ENCODE peak calls at places on chromosome 7, in four cellular contexts. N is HepG2, R is breast epithelium, K is right lobe of liver. D is an unnamed sample.

GRCh38 chr7:143988986-143989745 is 11.0 kb upstream of the OR6B1 start:
- DNase-seq in N (no peak), R (no peak), K (no peak), D (peak; percentile 55)

GRCh38 chr7:159144756-159145543 is at the start of gene VIPR2:
- DNase-seq in N (no peak), R (no peak), K (no peak), D (no peak)

GRCh38 chr7:23275906-23276305 is 23.2 kb upstream of the MALSU1 start:
- DNase-seq in N (no peak), R (no peak), K (no peak), D (no peak)

GRCh38 chr7:17020250-17020649 is 138.5 kb upstream of the AGR3 start:
- DNase-seq in N (peak; percentile 78), R (no peak), K (no peak), D (no peak)

GRCh38 chr7:112133328-112133727 is 72.9 kb downstream of the DOCK4 start:
- DNase-seq in N (no peak), R (no peak), K (no peak), D (no peak)

GRCh38 chr7:112084506-112084905 is 121.7 kb downstream of the DOCK4 start:
- DNase-seq in N (no peak), R (no peak), K (no peak), D (no peak)

GRCh38 chr7:113810108-113810748 is 108.6 kb downstream of the PPP1R3A start:
- DNase-seq in N (no peak), R (no peak), K (no peak), D (no peak)

GRCh38 chr7:79653136-79653631 is 199.7 kb upstream of the MAGI2 start:
- DNase-seq in N (no peak), R (no peak), K (no peak), D (no peak)

GRCh38 chr7:155001756-155002410 is 1.0 kb downstream of the PAXIP1 start:
- DNase-seq in N (no peak), R (no peak), K (no peak), D (peak; percentile 16)

GRCh38 chr7:26449175-26450165 is 157.8 kb downstream of the SNX10 start:
- DNase-seq in N (no peak), R (no peak), K (no peak), D (peak; percentile 35)

GRCh38 chr7:29572543-29572942 is 8.9 kb downstream of the PRR15 start:
- DNase-seq in N (no peak), R (no peak), K (no peak), D (no peak)

GRCh38 chr7:26868841-26869505 is 4.6 kb upstream of the SKAP2 start:
- DNase-seq in N (no peak), R (no peak), K (no peak), D (no peak)

GRCh38 chr7:127251458-127252379 is 1.0 kb downstream of the GRM8 start:
- DNase-seq in N (no peak), R (no peak), K (peak; percentile 64), D (no peak)

GRCh38 chr7:152543801-152544200 is 108.0 kb upstream of the KMT2C start:
- DNase-seq in N (no peak), R (no peak), K (no peak), D (no peak)

GRCh38 chr7:100040575-100040974 is 9.0 kb upstream of the ZSCAN21 start:
- DNase-seq in N (no peak), R (no peak), K (no peak), D (no peak)

GRCh38 chr7:2886900-2887299 is 42.8 kb upstream of the GNA12 start:
- DNase-seq in N (peak; percentile 66), R (no peak), K (no peak), D (peak; percentile 56)

GRCh38 chr7:116315293-116315692 is 105.0 kb downstream of the TES start:
- DNase-seq in N (no peak), R (no peak), K (no peak), D (no peak)

GRCh38 chr7:2926898-2927405 is 82.8 kb upstream of the GNA12 start:
- DNase-seq in N (no peak), R (no peak), K (peak; percentile 15), D (no peak)

GRCh38 chr7:128322040-128322643 is 21.6 kb downstream of the RBM28 start:
- DNase-seq in N (peak; percentile 48), R (no peak), K (no peak), D (no peak)

GRCh38 chr7:154842608-154843007 is 160.3 kb downstream of the PAXIP1 start:
- DNase-seq in N (no peak), R (no peak), K (no peak), D (no peak)

GRCh38 chr7:22821702-22822485 is 755 bp downstream of the TOMM7 start:
- DNase-seq in N (no peak), R (no peak), K (no peak), D (no peak)

GRCh38 chr7:2750054-2750453 is 62.1 kb downstream of the AMZ1 start:
- DNase-seq in N (no peak), R (no peak), K (no peak), D (no peak)

GRCh38 chr7:143958781-143959180 is 4.1 kb downstream of the OR2F1 start:
- DNase-seq in N (peak; percentile 65), R (no peak), K (no peak), D (no peak)

GRCh38 chr7:18593602-18594279 is 98.2 kb downstream of the HDAC9 start:
- DNase-seq in N (no peak), R (no peak), K (no peak), D (no peak)

GRCh38 chr7:90689256-90689655 is 93.1 kb downstream of the CDK14 start:
- DNase-seq in N (no peak), R (no peak), K (no peak), D (no peak)

DNA sequence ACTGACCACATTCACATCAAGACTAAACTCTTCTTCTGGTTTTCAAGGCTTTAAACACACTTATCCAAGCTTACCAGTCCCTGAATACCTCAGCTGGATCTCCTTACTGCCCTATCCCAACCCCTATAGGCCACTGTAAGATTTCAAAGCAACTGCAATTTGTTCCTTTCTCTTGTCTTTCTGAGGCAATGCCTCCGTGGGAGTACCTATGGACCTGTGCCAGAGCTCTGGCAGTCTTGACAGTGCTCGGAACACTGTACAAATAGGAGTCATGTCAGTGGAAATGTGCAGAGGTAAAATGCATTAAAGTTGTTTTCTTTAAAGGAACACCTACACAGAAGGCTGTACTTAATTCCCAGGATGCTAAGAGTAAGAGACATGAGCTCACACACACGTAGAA is 124.7 kb downstream of the CNOT4 start:
- DNase-seq in N (no peak), R (no peak), K (no peak), D (no peak)
- TF ChIP-seq POLR2A in N (no peak), R (no peak), K (no peak), D (no peak)

GRCh38 chr7:142697270-142697669 is 52.0 kb upstream of the PRSS1 start:
- DNase-seq in N (no peak), R (no peak), K (no peak), D (no peak)

GRCh38 chr7:142693911-142694310 is 55.4 kb upstream of the PRSS1 start:
- DNase-seq in N (no peak), R (no peak), K (no peak), D (no peak)

GRCh38 chr7:142696456-142697179 is 52.7 kb upstream of the PRSS1 start:
- DNase-seq in N (no peak), R (no peak), K (no peak), D (no peak)

GRCh38 chr7:142703655-142704310 is 45.5 kb upstream of the PRSS1 start:
- DNase-seq in N (no peak), R (no peak), K (no peak), D (no peak)

DNA sequence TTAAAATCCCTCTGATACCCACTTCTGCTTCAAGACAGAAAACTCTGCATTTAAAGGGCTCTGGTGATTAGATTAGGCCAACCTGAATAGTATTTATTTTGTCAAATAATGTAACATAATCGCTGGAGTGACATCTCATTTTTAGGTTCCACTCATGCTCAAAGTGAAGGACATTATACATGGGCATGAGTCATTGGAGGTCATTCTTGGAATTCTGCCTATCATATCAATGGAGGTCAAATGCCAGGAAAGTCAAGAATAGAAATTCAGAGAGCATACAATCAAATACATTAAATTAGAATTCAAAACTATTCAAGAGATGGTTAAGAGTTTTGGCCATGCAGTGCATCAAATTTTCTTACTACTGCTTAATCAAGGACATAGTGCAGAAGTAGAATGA is 50.8 kb upstream of the PRSS1 start:
- DNase-seq in N (no peak), R (no peak), K (no peak), D (no peak)
- H3K27ac ChIP-seq in N (no peak overlapping the region), R (no peak overlapping the region), K (no peak overlapping the region), D (no peak overlapping the region)

GRCh38 chr7:44754802-44755697 is 6.4 kb downstream of the ZMIZ2 start:
- DNase-seq in N (no peak), R (no peak), K (no peak), D (no peak)
- H3K4me1 ChIP-seq in N (peaks cover 19% of the 10 kb centered on the region), R (peaks cover 22% of the 10 kb centered on the region), K (no peaks in the 10 kb centered on the region), D (peaks cover 27% of the 10 kb centered on the region)

GRCh38 chr7:47080816-47081215 is 501.1 kb downstream of the TNS3 start:
- DNase-seq in N (no peak), R (no peak), K (no peak), D (no peak)
- TF ChIP-seq POLR2A in N (no peak), R (no peak), K (no peak), D (no peak)

DNA sequence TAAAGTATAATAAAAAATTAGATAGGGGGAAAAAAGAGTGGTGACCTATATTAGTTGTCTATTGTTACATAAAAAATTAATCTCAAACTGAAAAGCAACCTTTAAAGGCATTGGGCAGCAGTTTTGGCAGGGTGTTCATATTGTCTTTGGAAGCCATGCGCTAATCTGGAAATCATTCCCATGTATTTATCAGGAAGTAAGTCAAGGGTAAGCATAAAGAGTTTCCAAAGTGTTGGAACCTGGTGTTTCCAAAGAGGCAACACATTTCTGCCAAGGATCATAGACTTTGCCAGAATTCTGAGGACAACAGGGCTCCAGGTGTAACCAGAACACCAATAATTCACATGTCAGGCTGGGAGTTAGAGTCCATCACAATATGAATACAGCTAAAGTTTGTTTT is 55.7 kb upstream of the EGFR start:
- DNase-seq in N (no peak), R (no peak), K (no peak), D (no peak)
- H3K27ac ChIP-seq in N (no peak overlapping the region), R (no peak overlapping the region), K (no peak overlapping the region), D (no peak overlapping the region)

GRCh38 chr7:150732786-150733733 is 4.2 kb upstream of the GIMAP5 start:
- DNase-seq in N (no peak), R (no peak), K (no peak), D (no peak)

GRCh38 chr7:150733734-150734095 is 3.5 kb upstream of the GIMAP5 start:
- DNase-seq in N (no peak), R (no peak), K (no peak), D (no peak)

GRCh38 chr7:150734293-150734692 is 2.9 kb upstream of the GIMAP5 start:
- DNase-seq in N (no peak), R (no peak), K (no peak), D (no peak)

GRCh38 chr7:150728609-150729008 is 8.6 kb upstream of the GIMAP5 start:
- DNase-seq in N (no peak), R (no peak), K (no peak), D (no peak)

DNA sequence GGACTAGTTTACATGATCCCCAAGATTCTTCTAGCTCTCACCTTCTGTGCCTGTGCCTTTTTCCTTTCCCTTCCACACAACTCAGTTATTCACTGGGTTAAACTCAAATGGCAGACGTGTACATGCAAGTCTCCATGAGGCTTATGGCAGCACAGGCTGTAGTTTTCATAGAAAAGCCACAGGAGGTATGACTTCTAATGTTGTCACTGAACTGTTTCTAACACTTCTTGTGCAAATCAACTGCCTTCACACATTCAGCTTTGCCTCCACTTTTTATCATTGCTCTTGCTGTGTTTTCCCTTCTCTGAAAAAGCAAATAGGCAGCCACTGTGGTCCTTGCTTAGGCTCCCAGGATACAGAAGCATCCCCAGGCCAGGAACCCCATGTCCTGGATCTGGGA is 5.3 kb upstream of the GIMAP5 start:
- DNase-seq in N (no peak), R (no peak), K (no peak), D (no peak)
- H3K4me1 ChIP-seq in N (peaks cover 11% of the 10 kb centered on the region), R (no peaks in the 10 kb centered on the region), K (no peaks in the 10 kb centered on the region), D (no peaks in the 10 kb centered on the region)